ENCODE peak calls at places on chromosomes 13 and 19, in four cellular contexts. M is CD8-positive, alpha-beta memory T cell; D is tibial nerve; Z is SK-N-SH. A is an unnamed sample.

GRCh38 chr13:110211735-110212134 is 95.2 kb downstream of the COL4A1 start:
- DNase-seq in M (no peak), D (no peak), Z (no peak), A (no peak)

GRCh38 chr19:49437231-49437630 is 4.1 kb downstream of the SLC17A7 start:
- DNase-seq in M (no peak), D (no peak), Z (peak; percentile 69), A (no peak)

GRCh38 chr13:100987993-100988392 is 313.4 kb upstream of the TMTC4 start:
- DNase-seq in M (no peak), D (no peak), Z (no peak), A (no peak)

GRCh38 chr13:45393941-45394570 is 24.1 kb downstream of the SLC25A30 start:
- DNase-seq in M (peak; percentile 15), D (no peak), Z (peak; percentile 81), A (no peak)

GRCh38 chr19:54464044-54464623 is 556 bp upstream of the LENG9 start:
- DNase-seq in M (peak; percentile 81), D (peak; percentile 72), Z (peak; percentile 75), A (peak; percentile 75)

GRCh38 chr19:23318143-23318542 is 67.9 kb upstream of the ZNF724 start:
- DNase-seq in M (no peak), D (no peak), Z (no peak), A (no peak)

GRCh38 chr19:1000095-1000494 is at the start of gene GRIN3B:
- DNase-seq in M (peak; percentile 42), D (no peak), Z (peak; percentile 89), A (no peak)

GRCh38 chr13:40231311-40231710 is 435.1 kb downstream of the FOXO1 start:
- DNase-seq in M (no peak), D (peak; percentile 59), Z (no peak), A (no peak)

GRCh38 chr19:58182577-58182988 is 278 bp upstream of the ZNF274 start:
- DNase-seq in M (no peak), D (no peak), Z (peak; percentile 90), A (no peak)

GRCh38 chr13:35283856-35284255 is 192.6 kb downstream of the MAB21L1 start:
- DNase-seq in M (no peak), D (no peak), Z (no peak), A (no peak)

GRCh38 chr19:7294571-7295212 is 478 bp upstream of the INSR start:
- DNase-seq in M (no peak), D (peak; percentile 62), Z (peak; percentile 86), A (peak; percentile 23)

GRCh38 chr19:7293795-7294570 is at the start of gene INSR:
- DNase-seq in M (peak; percentile 21), D (peak; percentile 80), Z (peak; percentile 99), A (peak; percentile 53)

GRCh38 chr19:7295912-7296486 is 1.8 kb upstream of the INSR start:
- DNase-seq in M (no peak), D (no peak), Z (no peak), A (no peak)

GRCh38 chr19:7292352-7292949 is 1.8 kb downstream of the INSR start:
- DNase-seq in M (no peak), D (no peak), Z (no peak), A (no peak)

DNA sequence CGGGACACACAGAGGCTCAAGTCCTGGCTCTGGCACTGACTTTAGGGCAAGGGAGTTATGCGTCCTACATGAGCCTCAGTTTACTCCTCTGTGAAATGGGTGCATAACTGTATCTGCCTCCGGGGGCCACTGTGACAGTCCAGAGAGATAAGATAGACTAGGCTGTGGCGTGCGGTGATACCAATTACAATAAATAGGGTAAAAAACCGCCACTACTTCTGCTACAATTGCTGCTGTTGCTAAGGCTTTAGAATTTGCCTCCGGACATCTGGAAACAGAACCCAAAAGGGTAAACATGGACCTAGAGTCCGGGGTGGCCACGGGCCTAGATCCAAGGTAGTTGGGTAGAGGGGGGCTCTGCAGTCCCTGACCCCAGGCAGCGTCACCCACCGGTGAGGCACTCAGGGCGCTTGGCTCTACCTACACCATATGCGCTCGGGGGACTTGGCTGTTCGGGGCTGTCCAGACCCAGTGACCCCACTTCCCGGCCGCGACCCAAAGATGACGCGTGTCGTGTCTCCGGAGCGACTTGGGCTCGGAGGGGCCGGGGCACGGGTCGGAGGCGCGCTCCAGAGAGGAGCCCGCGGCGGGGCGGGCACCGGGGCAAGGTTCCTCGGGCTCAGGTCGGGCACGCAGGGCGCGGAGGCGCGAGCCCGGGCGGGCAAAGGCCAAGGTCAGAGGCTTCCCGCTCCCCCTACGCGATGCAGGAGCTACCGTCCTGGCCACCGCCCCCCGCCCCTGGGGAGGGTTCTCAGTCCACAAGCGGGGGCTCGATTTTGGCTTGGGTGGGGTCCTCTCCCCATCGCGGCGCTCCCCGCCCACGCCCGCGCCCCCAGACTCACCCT is 1.0 kb downstream of the INSR start:
- DNase-seq in M (no peak), D (no peak), Z (peak; percentile 66), A (no peak)
- H3K27ac ChIP-seq in M (no peak overlapping the region), D (peak overlapping the region; percentile 80), Z (no peak overlapping the region), A (peak overlapping the region; percentile 93)

DNA sequence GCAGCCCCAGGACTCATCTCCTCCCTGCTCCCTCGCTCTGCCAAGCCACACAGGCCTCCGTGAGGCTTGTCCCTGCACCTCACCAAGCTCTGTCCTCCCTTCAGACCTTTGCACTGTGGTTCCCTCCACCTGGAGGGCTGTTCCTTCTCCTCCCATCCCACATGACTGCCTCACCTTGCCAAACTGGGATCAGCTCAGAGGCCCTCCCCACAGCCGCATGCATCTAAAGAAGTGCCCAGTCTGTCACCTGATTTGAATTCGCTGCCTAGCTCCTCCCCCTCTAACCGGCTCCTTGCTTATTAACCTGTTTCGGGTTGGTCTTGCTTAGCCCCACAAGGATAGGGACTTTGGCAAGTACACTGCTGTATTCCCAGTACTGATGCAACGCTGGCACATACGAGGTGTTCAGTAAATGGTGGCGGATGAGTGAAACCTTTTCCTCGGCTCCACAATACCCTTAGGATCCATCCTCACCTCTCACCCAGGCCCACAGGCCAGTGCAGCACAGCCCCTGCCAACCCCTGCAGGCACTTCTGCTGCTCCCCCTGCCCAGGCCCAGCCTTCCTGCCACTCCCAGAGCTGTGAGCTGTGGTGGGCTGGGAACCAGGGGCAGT is 4.4 kb downstream of the AKT2 start:
- DNase-seq in M (no peak), D (no peak), Z (no peak), A (no peak)
- H3K4me1 ChIP-seq in M (peaks cover 71% of the 10 kb centered on the region), D (peaks cover 65% of the 10 kb centered on the region), Z (peaks cover 31% of the 10 kb centered on the region), A (peaks cover 63% of the 10 kb centered on the region)

GRCh38 chr19:55635856-55636440 is 4.9 kb upstream of the ZNF580 start:
- DNase-seq in M (no peak), D (no peak), Z (peak; percentile 1), A (no peak)

GRCh38 chr19:55637534-55637933 is 3.3 kb upstream of the ZNF580 start:
- DNase-seq in M (no peak), D (no peak), Z (peak; percentile 1), A (no peak)

GRCh38 chr19:55638864-55639359 is 1.9 kb upstream of the ZNF580 start:
- DNase-seq in M (peak; percentile 60), D (no peak), Z (peak; percentile 52), A (no peak)

GRCh38 chr19:55635334-55635717 is 5.5 kb upstream of the ZNF580 start:
- DNase-seq in M (no peak), D (no peak), Z (no peak), A (no peak)

DNA sequence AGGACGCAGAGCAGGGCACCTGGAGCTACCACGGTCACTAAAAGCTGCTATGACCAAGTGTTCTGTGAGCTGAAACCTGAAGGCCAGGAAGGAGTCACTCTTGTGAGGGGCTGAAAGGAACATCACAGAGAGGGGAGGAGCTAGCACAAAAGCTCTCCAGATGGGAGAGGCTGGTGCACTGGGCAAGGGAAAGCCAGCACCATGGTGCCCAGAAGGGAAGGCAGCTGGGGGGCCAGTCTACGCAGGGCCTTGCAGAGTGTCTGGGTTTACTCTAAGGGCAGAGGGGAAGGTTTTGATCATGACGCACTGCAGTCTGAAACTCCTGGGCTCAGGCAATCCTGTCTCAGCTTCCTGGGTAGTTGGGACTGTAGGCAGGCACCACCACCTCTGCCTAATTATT is 4.1 kb upstream of the ZNF580 start:
- DNase-seq in M (no peak), D (no peak), Z (no peak), A (no peak)
- H3K27ac ChIP-seq in M (no peak overlapping the region), D (no peak overlapping the region), Z (no peak overlapping the region), A (no peak overlapping the region)

DNA sequence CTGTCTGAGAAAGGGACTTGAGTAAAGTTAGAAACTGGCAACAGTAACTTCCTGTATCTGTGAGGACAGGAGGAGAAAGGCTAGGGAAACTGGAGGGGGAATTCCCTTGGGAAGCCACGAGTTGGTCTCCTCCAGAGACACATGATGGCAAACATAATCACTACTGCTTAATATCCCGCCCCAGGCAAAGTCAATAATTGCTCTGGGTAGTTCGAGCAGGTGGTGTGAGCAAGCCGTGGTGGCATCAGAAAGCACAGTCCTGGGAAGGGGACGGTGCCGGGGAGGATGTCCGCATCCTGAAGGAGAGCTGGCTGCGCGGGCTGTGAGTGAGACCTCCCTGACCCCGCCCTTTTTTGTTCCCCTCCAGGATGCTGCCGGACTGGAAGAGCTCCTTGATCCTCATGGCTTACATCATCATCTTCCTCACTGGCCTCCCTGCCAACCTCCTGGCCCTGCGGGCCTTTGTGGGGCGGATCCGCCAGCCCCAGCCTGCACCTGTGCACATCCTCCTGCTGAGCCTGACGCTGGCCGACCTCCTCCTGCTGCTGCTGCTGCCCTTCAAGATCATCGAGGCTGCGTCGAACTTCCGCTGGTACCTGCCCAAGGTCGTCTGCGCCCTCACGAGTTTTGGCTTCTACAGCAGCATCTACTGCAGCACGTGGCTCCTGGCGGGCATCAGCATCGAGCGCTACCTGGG is 1.4 kb downstream of the FFAR2 start:
- DNase-seq in M (no peak), D (no peak), Z (peak; percentile 37), A (no peak)
- H3K4me1 ChIP-seq in M (peaks cover 33% of the 10 kb centered on the region), D (no peaks in the 10 kb centered on the region), Z (peaks cover 4% of the 10 kb centered on the region), A (no peaks in the 10 kb centered on the region)

GRCh38 chr19:35337081-35337983 is 8.3 kb downstream of the CD22 start:
- DNase-seq in M (no peak), D (no peak), Z (no peak), A (no peak)
- H3K27ac ChIP-seq in M (no peak overlapping the region), D (no peak overlapping the region), Z (no peak overlapping the region), A (no peak overlapping the region)

GRCh38 chr19:35348909-35349611 is 1.4 kb downstream of the FFAR1 start:
- DNase-seq in M (no peak), D (no peak), Z (no peak), A (no peak)

GRCh38 chr19:35352177-35352447 is 4.4 kb downstream of the FFAR1 start:
- DNase-seq in M (no peak), D (no peak), Z (no peak), A (no peak)

GRCh38 chr19:35349614-35350521 is 2.2 kb downstream of the FFAR1 start:
- DNase-seq in M (no peak), D (no peak), Z (no peak), A (no peak)

GRCh38 chr19:35351441-35352176 is 3.9 kb downstream of the FFAR1 start:
- DNase-seq in M (no peak), D (no peak), Z (no peak), A (no peak)

DNA sequence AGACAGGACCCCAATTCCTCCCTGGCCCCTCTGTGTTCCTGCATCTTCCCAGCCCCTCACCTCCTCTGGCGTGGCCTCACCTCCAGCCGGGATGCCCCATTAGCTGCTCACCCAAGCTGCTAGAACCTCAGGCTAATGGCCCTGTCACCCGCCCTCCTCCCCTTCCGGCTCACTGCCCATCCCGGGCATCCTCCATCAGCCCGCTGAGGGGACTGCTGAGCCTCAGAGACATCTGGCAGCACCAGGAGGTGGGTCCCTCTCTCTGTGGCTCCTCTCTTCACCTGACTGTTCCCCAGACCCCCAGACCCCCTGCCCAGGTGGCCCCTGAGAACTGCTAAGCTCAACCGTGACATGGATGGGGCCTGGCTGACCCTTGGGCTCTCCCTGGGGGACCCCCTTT is 2.9 kb downstream of the FFAR1 start:
- DNase-seq in M (no peak), D (no peak), Z (no peak), A (no peak)
- H3K4me1 ChIP-seq in M (peaks cover 27% of the 10 kb centered on the region), D (no peaks in the 10 kb centered on the region), Z (no peaks in the 10 kb centered on the region), A (no peaks in the 10 kb centered on the region)